ENCODE peak calls at places on chromosomes 6 and 20, in five cellular contexts. K, R, H, I and J are unnamed samples.

GRCh38 chr6:37705239-37706051 is 7.8 kb upstream of the MDGA1 start:
- DNase-seq in K (peak), I (no peak), H (peak), R (peak), J (peak)

GRCh38 chr6:1574083-1574761 is 35.5 kb upstream of the FOXC1 start:
- DNase-seq in I (no peak), H (no peak), K (no peak), R (no peak), J (no peak)

GRCh38 chr6:27129917-27130316 is 117.6 kb upstream of the PRSS16 start:
- DNase-seq in I (no peak), R (no peak), K (no peak), H (no peak), J (no peak)

GRCh38 chr6:33217681-33218080 is 9.4 kb downstream of the RING1 start:
- DNase-seq in H (no peak), K (no peak), I (no peak), R (no peak), J (no peak)

GRCh38 chr6:704037-704436 is 11.1 kb upstream of the EXOC2 start:
- DNase-seq in R (no peak), K (no peak), I (no peak), H (no peak), J (no peak)

GRCh38 chr6:26003102-26003694 is 40.6 kb downstream of the TRIM38 start:
- DNase-seq in H (no peak), I (no peak), K (peak), R (peak), J (peak)

GRCh38 chr6:82878812-82879211 is 186.8 kb downstream of the UBE3D start:
- DNase-seq in H (no peak), K (no peak), R (no peak), I (no peak), J (peak)

GRCh38 chr20:50664248-50664647 is 27.1 kb downstream of the RIPOR3 start:
- DNase-seq in R (peak), K (no peak), H (no peak), I (no peak), J (no peak)

GRCh38 chr6:36599791-36600209 is 5.6 kb downstream of the SRSF3 start:
- DNase-seq in I (no peak), K (peak), R (peak), H (peak), J (no peak)

DNA sequence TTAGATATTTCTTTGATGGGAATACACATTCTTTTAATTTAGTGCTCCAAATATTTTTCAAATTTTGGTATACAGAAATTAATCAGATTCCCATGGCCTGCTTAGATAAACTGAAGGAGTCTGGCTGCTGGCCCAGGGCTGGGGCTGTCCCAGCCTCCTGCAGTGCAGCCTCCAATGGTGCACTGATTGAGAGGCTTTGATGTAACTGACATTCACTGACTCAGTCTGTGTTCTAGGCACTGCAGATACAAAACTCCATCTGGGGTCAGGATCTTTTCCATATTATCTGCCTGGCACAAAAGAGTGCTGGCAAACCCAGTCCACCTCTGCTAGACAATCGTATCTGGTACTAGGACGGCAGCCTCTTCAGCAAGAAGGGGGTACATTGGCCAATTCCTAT is 64.8 kb downstream of the GRIK2 start:
- DNase-seq in I (no peak), H (no peak), R (no peak), K (no peak), J (no peak)
- TF ChIP-seq CTCF in I (no peak), H (no peak), R (no peak), K (no peak), J (no peak)

GRCh38 chr6:49918787-49919186 is 45.2 kb downstream of the DEFB114 start:
- DNase-seq in H (no peak), I (no peak), K (no peak), R (no peak), J (no peak)
- TF ChIP-seq CTCF in H (no peak), I (no peak), K (no peak), R (no peak), J (no peak)

GRCh38 chr20:41358230-41358629 is 8.4 kb downstream of the EMILIN3 start:
- DNase-seq in H (no peak), R (no peak), I (no peak), K (no peak), J (no peak)
- TF ChIP-seq CTCF in H (no peak), R (no peak), I (no peak), K (no peak), J (no peak)

GRCh38 chr20:64037199-64037497 is 1.2 kb downstream of the C20orf204 start:
- DNase-seq in H (no peak), R (no peak), I (no peak), K (no peak), J (no peak)

GRCh38 chr20:64038579-64039292 is 2.8 kb downstream of the C20orf204 start:
- DNase-seq in I (no peak), K (peak), R (peak), H (peak), J (peak)

GRCh38 chr20:64037498-64038213 is 1.7 kb downstream of the C20orf204 start:
- DNase-seq in H (no peak), I (no peak), K (no peak), R (no peak), J (no peak)

GRCh38 chr20:64039293-64040160 is 3.5 kb downstream of the C20orf204 start:
- DNase-seq in K (no peak), H (no peak), I (no peak), R (no peak), J (peak)

GRCh38 chr20:64038252-64038578 is 2.2 kb downstream of the C20orf204 start:
- DNase-seq in R (no peak), K (no peak), H (no peak), I (no peak), J (no peak)
- TF ChIP-seq CTCF in R (no peak), K (no peak), H (no peak), I (no peak), J (no peak)

GRCh38 chr6:89299451-89299850 is 15.6 kb downstream of the GABRR2 start:
- DNase-seq in R (no peak), H (no peak), K (no peak), I (no peak), J (peak)
- TF ChIP-seq CTCF in R (no peak), H (no peak), K (no peak), I (peak), J (peak)

GRCh38 chr20:38184098-38184497 is 19.0 kb upstream of the TGM2 start:
- DNase-seq in H (no peak), I (no peak), R (no peak), K (no peak), J (peak)

GRCh38 chr20:38186788-38187221 is 21.7 kb upstream of the TGM2 start:
- DNase-seq in H (no peak), R (no peak), K (no peak), I (no peak), J (peak)

GRCh38 chr20:38190936-38191371 is 25.9 kb upstream of the TGM2 start:
- DNase-seq in H (no peak), I (no peak), K (no peak), R (no peak), J (no peak)

GRCh38 chr20:38190166-38190565 is 25.1 kb upstream of the TGM2 start:
- DNase-seq in I (no peak), K (no peak), H (no peak), R (no peak), J (no peak)

GRCh38 chr20:38187512-38187911 is 22.4 kb upstream of the TGM2 start:
- DNase-seq in K (no peak), R (no peak), H (peak), I (no peak), J (no peak)
- TF ChIP-seq CTCF in K (no peak), R (no peak), H (peak), I (peak), J (no peak)

DNA sequence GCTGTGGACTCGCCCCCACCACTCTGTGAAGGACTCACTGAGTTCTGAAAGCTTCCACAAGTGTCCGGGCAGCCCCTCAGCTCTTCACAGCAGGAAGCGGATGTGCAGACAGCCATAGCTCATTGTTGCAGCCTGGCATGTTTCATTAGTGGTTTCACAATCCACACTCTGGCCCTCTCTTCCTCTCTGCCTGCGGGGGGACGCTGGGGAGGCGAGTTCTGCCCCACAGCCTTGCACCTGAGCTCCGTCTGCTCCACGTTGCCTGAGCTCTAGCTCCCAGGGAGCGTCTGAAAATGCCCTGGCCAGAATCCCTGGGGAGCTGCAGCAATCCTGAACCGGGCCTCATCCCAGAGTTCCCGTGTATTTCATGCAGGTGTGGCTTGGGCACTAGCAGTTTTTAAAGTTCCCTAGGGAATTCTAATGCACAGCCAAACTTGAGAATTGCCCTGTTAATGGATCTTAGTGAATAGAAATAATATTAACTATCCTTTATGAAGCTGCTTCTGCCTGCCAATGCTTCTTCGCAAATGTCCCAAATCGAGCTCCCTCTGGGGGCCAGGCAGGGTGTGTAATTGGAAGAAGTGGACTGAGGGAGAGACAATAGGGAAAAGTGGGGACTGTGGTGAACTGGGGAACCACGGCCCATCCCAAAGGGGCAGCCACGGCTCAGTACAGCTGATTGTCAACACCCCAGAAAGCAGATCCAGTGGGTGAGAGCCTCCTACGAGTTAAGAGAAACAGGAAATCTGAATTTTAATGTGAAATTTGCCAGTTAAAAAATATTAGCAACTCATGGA is 51.5 kb downstream of the CTCFL start:
- DNase-seq in K (peak), I (no peak), H (peak), R (no peak), J (no peak)
- TF ChIP-seq CTCF in K (no peak), I (no peak), H (peak), R (peak), J (no peak)

GRCh38 chr6:148612043-148612442 is 134.8 kb upstream of the UST start:
- DNase-seq in H (no peak), I (no peak), K (no peak), R (no peak), J (no peak)

GRCh38 chr6:148611213-148611612 is 135.6 kb upstream of the UST start:
- DNase-seq in I (peak), H (no peak), R (peak), K (no peak), J (no peak)

GRCh38 chr6:148608211-148608951 is 138.4 kb upstream of the UST start:
- DNase-seq in I (no peak), H (no peak), K (no peak), R (no peak), J (peak)
- TF ChIP-seq CTCF in I (peak), H (peak), K (no peak), R (peak), J (peak)